ENCODE peak calls at places on chromosomes 13 and 19, in five cellular contexts. One of them, this sample, is unnamed.

GRCh38 chr19:38059897-38060296 is 152.9 kb downstream of the SIPA1L3 start:
- DNase-seq in osteoblast: no peak
- DNase-seq in uterus: no peak
- DNase-seq in choroid plexus epithelial cell: peak
- DNase-seq in fibroblast of pulmonary artery: peak
- DNase-seq in this sample: peak

GRCh38 chr13:44739539-44739938 is 163.4 kb upstream of the TSC22D1 start:
- DNase-seq in osteoblast: no peak
- DNase-seq in uterus: no peak
- DNase-seq in choroid plexus epithelial cell: no peak
- DNase-seq in fibroblast of pulmonary artery: no peak
- DNase-seq in this sample: no peak

GRCh38 chr13:52862358-52863206 is 14.1 kb upstream of the PCDH8 start:
- DNase-seq in osteoblast: no peak
- DNase-seq in uterus: no peak
- DNase-seq in choroid plexus epithelial cell: no peak
- DNase-seq in fibroblast of pulmonary artery: peak
- DNase-seq in this sample: peak

GRCh38 chr13:22135446-22135845 is 464.6 kb downstream of the FGF9 start:
- DNase-seq in osteoblast: no peak
- DNase-seq in uterus: no peak
- DNase-seq in choroid plexus epithelial cell: no peak
- DNase-seq in fibroblast of pulmonary artery: no peak
- DNase-seq in this sample: no peak

GRCh38 chr13:94312511-94313191 is 166.8 kb downstream of the DCT start:
- DNase-seq in osteoblast: no peak
- DNase-seq in uterus: no peak
- DNase-seq in choroid plexus epithelial cell: peak
- DNase-seq in fibroblast of pulmonary artery: no peak
- DNase-seq in this sample: no peak

GRCh38 chr19:47047931-47048399 is 459 bp downstream of the TMEM160 start:
- DNase-seq in osteoblast: peak
- DNase-seq in uterus: peak
- DNase-seq in choroid plexus epithelial cell: peak
- DNase-seq in fibroblast of pulmonary artery: peak
- DNase-seq in this sample: peak

GRCh38 chr19:29774126-29774525 is 37.7 kb upstream of the CCNE1 start:
- DNase-seq in osteoblast: no peak
- DNase-seq in uterus: no peak
- DNase-seq in choroid plexus epithelial cell: no peak
- DNase-seq in fibroblast of pulmonary artery: no peak
- DNase-seq in this sample: no peak

GRCh38 chr19:32816555-32817099 is 52.9 kb downstream of the SLC7A9 start:
- DNase-seq in osteoblast: no peak
- DNase-seq in uterus: no peak
- DNase-seq in choroid plexus epithelial cell: no peak
- DNase-seq in fibroblast of pulmonary artery: no peak
- DNase-seq in this sample: no peak

GRCh38 chr13:98476106-98476505 is 100.8 kb downstream of the STK24 start:
- DNase-seq in osteoblast: peak
- DNase-seq in uterus: no peak
- DNase-seq in choroid plexus epithelial cell: no peak
- DNase-seq in fibroblast of pulmonary artery: no peak
- DNase-seq in this sample: no peak

GRCh38 chr13:98686281-98686680 is 66.2 kb downstream of the SLC15A1 start:
- DNase-seq in osteoblast: no peak
- DNase-seq in uterus: no peak
- DNase-seq in choroid plexus epithelial cell: no peak
- DNase-seq in fibroblast of pulmonary artery: no peak
- DNase-seq in this sample: no peak

GRCh38 chr19:12578641-12579040 is 27.4 kb upstream of the ZNF564 start:
- DNase-seq in osteoblast: no peak
- DNase-seq in uterus: no peak
- DNase-seq in choroid plexus epithelial cell: no peak
- DNase-seq in fibroblast of pulmonary artery: no peak
- DNase-seq in this sample: no peak

GRCh38 chr19:53908933-53909415 is at the start of gene CACNG7:
- DNase-seq in osteoblast: peak
- DNase-seq in uterus: no peak
- DNase-seq in choroid plexus epithelial cell: no peak
- DNase-seq in fibroblast of pulmonary artery: peak
- DNase-seq in this sample: no peak

GRCh38 chr19:17686027-17686511 is 2.1 kb downstream of the UNC13A start:
- DNase-seq in osteoblast: peak
- DNase-seq in uterus: no peak
- DNase-seq in choroid plexus epithelial cell: peak
- DNase-seq in fibroblast of pulmonary artery: peak
- DNase-seq in this sample: peak

GRCh38 chr19:7868671-7869452 is 5.3 kb downstream of the PRR36 start:
- DNase-seq in osteoblast: peak
- DNase-seq in uterus: peak
- DNase-seq in choroid plexus epithelial cell: peak
- DNase-seq in fibroblast of pulmonary artery: peak
- DNase-seq in this sample: peak

GRCh38 chr13:76848596-76848995 is 37.6 kb downstream of the KCTD12 start:
- DNase-seq in osteoblast: no peak
- DNase-seq in uterus: peak
- DNase-seq in choroid plexus epithelial cell: peak
- DNase-seq in fibroblast of pulmonary artery: peak
- DNase-seq in this sample: peak

GRCh38 chr19:51192689-51193088 is 32.2 kb upstream of the CD33 start:
- DNase-seq in osteoblast: no peak
- DNase-seq in uterus: no peak
- DNase-seq in choroid plexus epithelial cell: no peak
- DNase-seq in fibroblast of pulmonary artery: no peak
- DNase-seq in this sample: no peak

GRCh38 chr19:36049080-36049698 is 4.9 kb downstream of the THAP8 start:
- DNase-seq in osteoblast: no peak
- DNase-seq in uterus: no peak
- DNase-seq in choroid plexus epithelial cell: no peak
- DNase-seq in fibroblast of pulmonary artery: no peak
- DNase-seq in this sample: peak

GRCh38 chr19:47112166-47112663 is 1.4 kb downstream of the ZC3H4 start:
- DNase-seq in osteoblast: peak
- DNase-seq in uterus: peak
- DNase-seq in choroid plexus epithelial cell: peak
- DNase-seq in fibroblast of pulmonary artery: peak
- DNase-seq in this sample: peak

GRCh38 chr19:5839312-5840017 is at the start of gene FUT6:
- DNase-seq in osteoblast: peak
- DNase-seq in uterus: no peak
- DNase-seq in choroid plexus epithelial cell: no peak
- DNase-seq in fibroblast of pulmonary artery: no peak
- DNase-seq in this sample: no peak

GRCh38 chr19:35000647-35001501 is 751 bp downstream of the GRAMD1A start:
- DNase-seq in osteoblast: peak
- DNase-seq in uterus: no peak
- DNase-seq in choroid plexus epithelial cell: peak
- DNase-seq in fibroblast of pulmonary artery: peak
- DNase-seq in this sample: peak

GRCh38 chr19:45404557-45405434 is at the start of gene PPP1R13L:
- DNase-seq in osteoblast: peak
- DNase-seq in uterus: peak
- DNase-seq in choroid plexus epithelial cell: peak
- DNase-seq in fibroblast of pulmonary artery: peak
- DNase-seq in this sample: peak

GRCh38 chr19:4077800-4078683 is 11.3 kb upstream of the ZBTB7A start:
- DNase-seq in osteoblast: peak
- DNase-seq in uterus: peak
- DNase-seq in choroid plexus epithelial cell: no peak
- DNase-seq in fibroblast of pulmonary artery: no peak
- DNase-seq in this sample: peak

GRCh38 chr19:55283548-55284393 is at the start of gene BRSK1:
- DNase-seq in osteoblast: peak
- DNase-seq in uterus: peak
- DNase-seq in choroid plexus epithelial cell: peak
- DNase-seq in fibroblast of pulmonary artery: peak
- DNase-seq in this sample: no peak

GRCh38 chr19:5947435-5947834 is 30.5 kb downstream of the RANBP3 start:
- DNase-seq in osteoblast: peak
- DNase-seq in uterus: peak
- DNase-seq in choroid plexus epithelial cell: peak
- DNase-seq in fibroblast of pulmonary artery: peak
- DNase-seq in this sample: no peak

GRCh38 chr13:92224825-92225224 is 826.4 kb downstream of the GPC5 start:
- DNase-seq in osteoblast: no peak
- DNase-seq in uterus: no peak
- DNase-seq in choroid plexus epithelial cell: no peak
- DNase-seq in fibroblast of pulmonary artery: peak
- DNase-seq in this sample: peak

GRCh38 chr19:28170066-28170465 is 1042.9 kb downstream of the UQCRFS1 start:
- DNase-seq in osteoblast: no peak
- DNase-seq in uterus: no peak
- DNase-seq in choroid plexus epithelial cell: no peak
- DNase-seq in fibroblast of pulmonary artery: no peak
- DNase-seq in this sample: no peak

GRCh38 chr19:40163541-40164129 is 27.6 kb upstream of the MAP3K10 start:
- DNase-seq in osteoblast: no peak
- DNase-seq in uterus: no peak
- DNase-seq in choroid plexus epithelial cell: no peak
- DNase-seq in fibroblast of pulmonary artery: no peak
- DNase-seq in this sample: no peak

GRCh38 chr19:40162104-40162503 is 29.1 kb upstream of the MAP3K10 start:
- DNase-seq in osteoblast: no peak
- DNase-seq in uterus: no peak
- DNase-seq in choroid plexus epithelial cell: no peak
- DNase-seq in fibroblast of pulmonary artery: no peak
- DNase-seq in this sample: no peak

GRCh38 chr19:40159744-40160143 is 31.5 kb upstream of the MAP3K10 start:
- DNase-seq in osteoblast: no peak
- DNase-seq in uterus: no peak
- DNase-seq in choroid plexus epithelial cell: no peak
- DNase-seq in fibroblast of pulmonary artery: no peak
- DNase-seq in this sample: no peak

DNA sequence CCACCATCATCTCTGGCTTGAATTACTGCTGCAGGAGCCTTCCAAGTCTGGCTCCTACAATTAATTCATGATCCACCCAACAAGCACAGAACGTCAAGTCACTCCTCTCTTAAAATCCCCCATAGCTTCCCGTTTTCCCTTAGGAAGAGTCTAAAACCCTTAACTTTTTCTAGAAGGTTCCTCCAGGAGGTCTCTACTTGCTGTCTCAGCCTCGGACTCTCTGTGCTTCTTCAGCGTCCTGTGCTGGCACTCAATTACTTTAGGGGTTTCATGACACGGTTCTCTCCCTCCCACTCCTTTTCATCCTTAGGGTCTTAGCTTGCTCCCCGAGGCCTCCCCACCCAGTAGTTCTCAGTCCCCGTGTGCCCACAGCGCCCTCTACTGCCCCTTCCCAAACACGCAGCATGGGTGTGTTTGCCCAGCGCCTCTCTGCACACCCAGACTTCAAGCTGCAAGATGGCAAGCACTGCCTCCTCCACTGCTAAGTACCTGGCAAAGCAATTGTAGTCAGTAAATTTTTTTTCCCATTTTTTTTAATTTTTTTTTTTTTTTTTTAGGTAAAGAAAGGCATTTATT is 25.8 kb upstream of the MAP3K10 start:
- DNase-seq in osteoblast: peak
- DNase-seq in uterus: peak
- DNase-seq in choroid plexus epithelial cell: peak
- DNase-seq in fibroblast of pulmonary artery: peak
- DNase-seq in this sample: peak
- TF ChIP-seq CTCF in osteoblast: peak
- TF ChIP-seq CTCF in uterus: no peak
- TF ChIP-seq CTCF in choroid plexus epithelial cell: peak
- TF ChIP-seq CTCF in fibroblast of pulmonary artery: peak
- TF ChIP-seq CTCF in this sample: peak

GRCh38 chr13:24161010-24161775 is 673 bp downstream of the SPATA13 start:
- DNase-seq in osteoblast: peak
- DNase-seq in uterus: peak
- DNase-seq in choroid plexus epithelial cell: no peak
- DNase-seq in fibroblast of pulmonary artery: no peak
- DNase-seq in this sample: peak
- TF ChIP-seq CTCF in osteoblast: no peak
- TF ChIP-seq CTCF in uterus: no peak
- TF ChIP-seq CTCF in choroid plexus epithelial cell: no peak
- TF ChIP-seq CTCF in fibroblast of pulmonary artery: no peak
- TF ChIP-seq CTCF in this sample: no peak

DNA sequence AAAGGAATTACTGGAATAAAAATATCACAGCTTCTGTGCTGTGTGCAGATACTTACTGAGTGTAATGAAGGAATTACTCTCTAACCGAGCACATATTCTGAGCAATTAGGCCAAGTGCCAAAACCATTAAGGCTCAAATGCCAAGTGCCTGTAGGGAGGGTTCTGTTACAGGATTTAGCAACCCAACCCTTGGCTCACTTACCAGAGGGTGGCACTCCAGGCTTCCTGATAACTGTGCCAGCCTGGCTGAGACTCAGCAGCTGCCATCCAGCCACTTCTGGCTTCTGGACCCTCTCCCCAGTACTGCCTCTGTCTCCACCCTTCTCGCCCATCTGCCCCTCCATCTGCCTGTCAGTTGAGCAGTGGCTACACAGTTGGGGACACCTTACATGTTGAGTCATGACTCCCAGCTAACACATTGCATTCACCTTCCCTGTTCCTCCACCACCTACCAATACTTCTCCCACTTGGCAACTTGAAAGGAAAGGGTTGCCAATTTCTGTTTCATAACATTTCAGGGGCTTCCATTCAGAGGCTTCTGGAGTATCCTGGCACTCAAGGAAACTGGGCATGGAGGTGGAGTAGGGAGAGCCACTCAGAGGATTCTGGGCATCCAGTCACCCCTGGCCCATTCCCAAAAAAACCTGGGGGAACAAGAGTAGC is 110.5 kb downstream of the COG6 start:
- DNase-seq in osteoblast: peak
- DNase-seq in uterus: peak
- DNase-seq in choroid plexus epithelial cell: peak
- DNase-seq in fibroblast of pulmonary artery: no peak
- DNase-seq in this sample: peak
- TF ChIP-seq CTCF in osteoblast: peak
- TF ChIP-seq CTCF in uterus: no peak
- TF ChIP-seq CTCF in choroid plexus epithelial cell: peak
- TF ChIP-seq CTCF in fibroblast of pulmonary artery: peak
- TF ChIP-seq CTCF in this sample: peak

DNA sequence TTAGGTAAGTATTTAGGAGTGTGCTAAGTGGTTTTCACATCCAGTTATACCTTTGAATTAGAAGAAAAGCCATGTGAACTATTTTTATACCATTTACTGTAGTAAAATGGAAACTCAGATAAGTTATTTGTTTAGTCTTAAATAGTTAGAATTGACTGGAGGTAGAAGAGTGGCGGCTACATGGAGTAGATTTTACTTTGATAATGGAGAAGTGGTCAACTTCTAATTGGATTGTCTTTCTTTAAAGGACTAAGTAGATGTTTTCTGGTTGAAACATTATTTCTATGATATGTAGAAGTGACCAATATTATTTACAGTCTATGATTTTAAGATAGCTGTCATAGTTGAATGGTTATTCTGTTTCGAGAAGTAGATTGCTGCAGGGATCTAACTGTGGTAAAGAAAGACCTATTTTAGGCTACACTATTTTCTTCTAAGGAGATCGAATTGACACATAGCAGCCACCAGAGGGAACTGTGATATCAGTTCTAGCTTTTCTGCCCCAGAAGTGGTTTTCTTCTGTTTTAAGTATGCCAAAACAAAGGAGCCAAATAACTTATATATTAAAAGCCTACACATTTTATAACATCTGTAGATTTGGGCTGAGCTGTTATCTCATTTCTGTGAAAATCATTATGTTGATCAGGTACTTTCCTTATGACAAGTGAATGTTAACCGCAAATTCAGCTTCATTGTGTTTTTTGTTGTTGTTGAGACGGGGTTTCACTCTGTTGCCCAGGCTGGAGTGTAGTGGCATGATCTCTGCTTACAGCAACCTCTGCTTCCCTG is 26.1 kb downstream of the ZMYM2 start:
- DNase-seq in osteoblast: peak
- DNase-seq in uterus: no peak
- DNase-seq in choroid plexus epithelial cell: peak
- DNase-seq in fibroblast of pulmonary artery: peak
- DNase-seq in this sample: peak
- TF ChIP-seq CTCF in osteoblast: peak
- TF ChIP-seq CTCF in uterus: peak
- TF ChIP-seq CTCF in choroid plexus epithelial cell: peak
- TF ChIP-seq CTCF in fibroblast of pulmonary artery: peak
- TF ChIP-seq CTCF in this sample: peak